ENCODE peak calls at places on chromosomes 4 and X, in seven cellular contexts. U is CD8-positive, alpha-beta T cell; I is choroid plexus epithelial cell; F is mucosa of descending colon; G is fibroblast of the aortic adventitia; A is dorsolateral prefrontal cortex; V is lung. O is an unnamed sample.

GRCh38 chr4:139214039-139214534 is 37.1 kb upstream of the ELF2 start:
- DNase-seq in F (peak; percentile 30), I (peak; percentile 28), U (no peak), V (no peak), G (no peak), A (no peak), O (no peak)

GRCh38 chr4:139940600-139940999 is 213.4 kb downstream of the MAML3 start:
- DNase-seq in F (no peak), U (no peak), I (no peak), A (no peak), G (peak; percentile 17), V (no peak), O (no peak)

GRCh38 chr4:818106-818921 is 7.6 kb downstream of the CPLX1 start:
- DNase-seq in G (no peak), U (no peak), V (no peak), I (no peak), F (no peak), A (no peak), O (no peak)

GRCh38 chrX:128396601-128397000 is 344.4 kb upstream of the ACTRT1 start:
- DNase-seq in A (no peak), F (no peak), G (no peak), I (no peak), V (no peak), U (no peak), O (no peak)

GRCh38 chr4:96483308-96484030 is 643.6 kb downstream of the PDHA2 start:
- DNase-seq in U (no peak), A (no peak), V (no peak), F (no peak), I (peak; percentile 43), G (no peak), O (no peak)

GRCh38 chrX:1391370-1391706 is 575 bp downstream of the SLC25A6 start:
- DNase-seq in A (no peak), I (no peak), F (no peak), G (peak; percentile 23), U (no peak), V (no peak), O (no peak)

GRCh38 chr4:98260047-98260578 is 1.1 kb upstream of the RAP1GDS1 start:
- DNase-seq in U (no peak), I (peak; percentile 42), F (peak; percentile 66), G (no peak), A (peak; percentile 29), V (peak; percentile 50), O (peak; percentile 67)

GRCh38 chrX:10014462-10015373 is 47.6 kb downstream of the CLDN34 start:
- DNase-seq in G (peak; percentile 82), I (peak; percentile 91), F (peak; percentile 83), U (peak; percentile 70), A (peak; percentile 66), V (peak; percentile 90), O (peak; percentile 88)

GRCh38 chr4:18366762-18367358 is 345.3 kb upstream of the LCORL start:
- DNase-seq in A (no peak), G (peak; percentile 19), U (no peak), F (peak; percentile 23), V (no peak), I (peak; percentile 61), O (no peak)
- TF ChIP-seq CTCF in A (peak; percentile 20), G (peak; percentile 32), U (peak; percentile 17), F (peak; percentile 30), V (no peak), I (peak; percentile 55), O (no peak)

GRCh38 chr4:122826596-122827257 is at the start of gene FGF2:
- DNase-seq in A (peak; percentile 51), V (peak; percentile 39), U (peak; percentile 12), G (peak; percentile 77), F (peak; percentile 40), I (peak; percentile 56), O (peak; percentile 53)

GRCh38 chr4:122827899-122828601 is 1.4 kb downstream of the FGF2 start:
- DNase-seq in G (peak; percentile 79), U (peak; percentile 14), A (no peak), F (peak; percentile 42), I (peak; percentile 88), V (no peak), O (peak; percentile 5)

GRCh38 chr4:122824616-122825015 is 2.0 kb upstream of the FGF2 start:
- DNase-seq in U (no peak), F (no peak), A (no peak), G (no peak), I (peak; percentile 30), V (no peak), O (no peak)

GRCh38 chr4:122826000-122826595 is 533 bp upstream of the FGF2 start:
- DNase-seq in F (no peak), I (peak; percentile 22), U (no peak), A (no peak), V (no peak), G (peak; percentile 70), O (no peak)

DNA sequence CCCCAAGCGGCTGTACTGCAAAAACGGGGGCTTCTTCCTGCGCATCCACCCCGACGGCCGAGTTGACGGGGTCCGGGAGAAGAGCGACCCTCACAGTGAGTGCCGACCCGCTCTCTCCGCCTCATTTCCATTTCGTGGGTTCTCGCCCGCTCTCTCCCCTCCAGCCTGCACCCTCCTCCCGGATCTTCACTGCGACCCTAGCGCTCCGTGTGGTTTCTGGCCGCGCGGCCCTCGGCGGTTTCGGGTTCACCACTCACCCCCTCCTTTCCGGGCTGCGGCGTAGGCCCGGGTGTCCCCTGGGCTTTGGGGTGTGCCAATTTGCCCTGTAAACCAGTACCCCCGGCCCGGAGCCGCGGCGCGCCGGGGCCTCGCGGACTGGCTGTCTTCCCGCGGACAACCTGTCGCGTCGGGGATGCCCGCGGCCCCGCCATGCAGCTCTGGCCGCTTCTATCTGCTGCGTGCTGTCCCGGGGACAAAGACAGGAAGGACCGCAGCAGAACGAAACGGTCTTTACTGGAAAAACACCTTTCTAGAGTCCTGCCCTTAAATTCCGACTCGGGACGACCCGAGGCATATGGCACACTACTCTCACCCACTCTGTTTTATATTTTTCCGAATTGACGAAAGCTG is 742 bp downstream of the FGF2 start:
- DNase-seq in U (peak; percentile 12), G (peak; percentile 50), V (no peak), A (no peak), I (peak; percentile 39), F (peak; percentile 25), O (peak; percentile 15)
- H3K4me3 ChIP-seq in U (peak overlapping the region; percentile 61), G (peak overlapping the region; percentile 88), V (peak overlapping the region; percentile 43), A (peak overlapping the region; percentile 85), I (peak overlapping the region; percentile 82), F (peak overlapping the region; percentile 11), O (peak overlapping the region; percentile 41)

DNA sequence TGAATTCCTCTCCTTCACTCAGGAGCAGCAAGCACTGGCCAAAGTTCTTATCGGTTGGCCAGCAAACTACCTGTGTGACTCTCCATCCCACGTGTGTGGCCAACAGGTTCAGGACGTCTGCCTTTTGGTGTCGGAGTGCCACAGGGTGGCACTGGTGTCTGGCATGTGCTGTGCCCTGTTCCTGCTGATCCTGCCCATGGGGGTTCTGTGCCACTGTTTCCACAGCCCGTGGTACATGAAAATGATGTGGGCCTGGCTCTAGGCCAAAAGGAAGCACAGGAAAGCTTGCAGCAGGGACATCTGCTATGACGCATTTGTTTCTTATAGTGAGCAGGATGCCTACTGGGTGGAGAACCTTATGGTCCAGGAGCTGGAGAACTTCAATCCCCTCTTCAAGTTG is 4.6 kb upstream of the TLR2 start:
- DNase-seq in F (no peak), U (no peak), V (no peak), A (peak; percentile 27), I (no peak), G (no peak), O (peak; percentile 6)
- TF ChIP-seq CTCF in F (no peak), U (no peak), V (no peak), A (no peak), I (no peak), G (no peak), O (no peak)

DNA sequence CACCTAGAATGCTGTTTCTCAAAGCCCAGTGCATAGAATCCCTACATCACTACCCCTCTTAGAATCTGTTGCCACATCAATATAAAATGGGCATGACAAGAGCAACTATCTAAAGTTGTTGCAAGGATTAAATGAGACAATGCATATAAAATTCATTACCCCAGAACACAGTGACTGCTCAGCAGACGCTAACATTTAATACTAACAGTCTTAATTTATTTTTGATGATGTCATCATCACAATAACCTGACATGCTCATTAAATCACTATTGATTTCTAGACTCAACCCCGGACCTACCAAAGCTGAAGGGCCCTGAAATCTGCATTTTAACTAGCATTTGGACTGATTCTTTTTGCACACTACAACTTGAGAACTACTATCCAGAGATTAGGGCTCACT is 3.9 kb downstream of the ARSJ start:
- DNase-seq in F (no peak), V (no peak), I (no peak), G (no peak), U (no peak), A (no peak), O (no peak)
- H3K4me3 ChIP-seq in F (no peak overlapping the region), V (no peak overlapping the region), I (peak overlapping the region; percentile 28), G (peak overlapping the region; percentile 80), U (no peak overlapping the region), A (no peak overlapping the region), O (no peak overlapping the region)

DNA sequence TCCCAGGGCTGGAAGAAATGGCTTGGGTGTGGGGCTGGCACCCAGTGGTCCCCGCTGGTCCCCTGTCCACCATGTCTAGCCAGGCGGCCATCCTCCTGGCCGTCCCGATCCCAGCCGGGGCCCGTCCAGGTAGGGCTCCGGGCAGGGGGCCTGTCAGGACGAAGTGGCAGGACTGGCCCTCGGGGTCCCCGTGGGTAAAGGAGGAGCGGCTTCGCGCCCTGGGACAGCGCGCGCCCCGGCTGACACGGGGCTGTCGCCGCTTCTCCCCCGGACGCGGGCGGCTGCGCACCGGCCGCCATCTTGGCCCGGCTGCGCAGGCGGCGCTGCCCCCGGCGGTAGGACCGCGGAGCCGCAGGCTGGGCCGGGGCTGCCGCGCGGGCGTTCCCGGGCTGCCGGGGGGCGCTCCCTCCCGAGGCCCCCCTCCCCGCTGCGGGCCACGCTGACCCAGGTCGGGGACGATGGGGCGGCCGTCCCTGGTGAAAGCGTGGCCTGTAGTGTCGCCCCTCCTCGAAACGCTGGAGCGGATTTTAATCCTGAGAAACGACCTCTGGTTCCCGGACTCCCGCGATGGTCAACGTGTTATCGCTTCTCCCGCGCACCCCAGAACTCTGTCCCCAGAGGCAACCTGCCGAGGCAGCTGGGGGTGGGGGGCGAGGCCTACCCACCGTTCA is 60.4 kb upstream of the BCOR start:
- DNase-seq in U (no peak), A (no peak), F (peak; percentile 23), V (no peak), I (no peak), G (no peak), O (no peak)
- TF ChIP-seq CTCF in U (peak; percentile 39), A (no peak), F (peak; percentile 52), V (no peak), I (no peak), G (peak; percentile 21), O (no peak)

DNA sequence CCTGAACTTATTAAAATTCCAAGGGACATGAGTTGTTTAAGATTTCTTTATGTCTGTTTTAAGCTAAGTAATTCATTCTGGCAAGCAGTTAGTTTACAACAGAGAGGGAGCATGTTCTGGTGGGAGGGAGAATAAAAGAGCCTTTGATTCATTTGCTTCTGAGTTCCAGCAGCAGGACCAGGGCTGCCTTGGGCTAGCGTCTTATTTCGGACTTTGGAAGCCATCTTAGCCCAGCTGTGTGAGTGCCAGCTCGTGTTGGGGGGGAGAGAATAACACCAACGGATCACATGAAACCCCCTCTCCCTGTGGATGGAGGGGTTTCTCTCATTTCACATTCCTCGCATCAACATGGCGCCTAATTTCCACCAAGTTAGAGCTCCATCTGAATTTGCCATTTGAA is 7.3 kb downstream of the GAB1 start:
- DNase-seq in U (no peak), G (no peak), I (no peak), V (no peak), A (no peak), F (no peak), O (no peak)
- H3K4me3 ChIP-seq in U (no peak overlapping the region), G (no peak overlapping the region), I (no peak overlapping the region), V (no peak overlapping the region), A (peak overlapping the region; percentile 56), F (no peak overlapping the region), O (no peak overlapping the region)